ENCODE peak calls at places on chromosomes 5 and 9, in nine cellular contexts. One of them, this sample, is unnamed.

GRCh38 chr5:76625087-76625860 is 2.1 kb upstream of the F2RL2 start:
- DNase-seq in GM23248: no peak
- DNase-seq in fibroblast of lung: no peak
- DNase-seq in tibial artery: no peak
- DNase-seq in pancreas: no peak
- DNase-seq in PC-9: no peak
- DNase-seq in cardiac muscle cell: no peak
- DNase-seq in aorta: no peak
- DNase-seq in Karpas-422: no peak
- DNase-seq in this sample: no peak

GRCh38 chr5:72478684-72479083 is 28.5 kb downstream of the ZNF366 start:
- DNase-seq in cardiac muscle cell: no peak
- DNase-seq in Karpas-422: no peak
- DNase-seq in aorta: no peak
- DNase-seq in GM23248: peak; percentile 58
- DNase-seq in fibroblast of lung: peak; percentile 36
- DNase-seq in PC-9: no peak
- DNase-seq in pancreas: no peak
- DNase-seq in tibial artery: no peak
- DNase-seq in this sample: no peak

GRCh38 chr5:68450245-68450852 is 234.8 kb downstream of the PIK3R1 start:
- DNase-seq in tibial artery: no peak
- DNase-seq in aorta: no peak
- DNase-seq in PC-9: peak; percentile 28
- DNase-seq in cardiac muscle cell: no peak
- DNase-seq in GM23248: peak; percentile 26
- DNase-seq in pancreas: no peak
- DNase-seq in Karpas-422: no peak
- DNase-seq in fibroblast of lung: peak; percentile 72
- DNase-seq in this sample: no peak

GRCh38 chr9:131593255-131593820 is 48.0 kb downstream of the PRRT1B start:
- DNase-seq in tibial artery: no peak
- DNase-seq in cardiac muscle cell: no peak
- DNase-seq in aorta: no peak
- DNase-seq in PC-9: no peak
- DNase-seq in fibroblast of lung: peak; percentile 26
- DNase-seq in pancreas: no peak
- DNase-seq in GM23248: peak; percentile 38
- DNase-seq in Karpas-422: no peak
- DNase-seq in this sample: no peak

GRCh38 chr9:129624947-129625346 is 1.0 kb upstream of the NTMT1 start:
- DNase-seq in Karpas-422: peak; percentile 74
- DNase-seq in fibroblast of lung: no peak
- DNase-seq in pancreas: no peak
- DNase-seq in aorta: no peak
- DNase-seq in GM23248: no peak
- DNase-seq in tibial artery: no peak
- DNase-seq in cardiac muscle cell: no peak
- DNase-seq in PC-9: no peak
- DNase-seq in this sample: peak; percentile 78

GRCh38 chr9:137807721-137808703 is 69.6 kb upstream of the CACNA1B start:
- DNase-seq in Karpas-422: no peak
- DNase-seq in cardiac muscle cell: no peak
- DNase-seq in GM23248: no peak
- DNase-seq in tibial artery: no peak
- DNase-seq in pancreas: no peak
- DNase-seq in aorta: no peak
- DNase-seq in PC-9: no peak
- DNase-seq in fibroblast of lung: no peak
- DNase-seq in this sample: peak; percentile 22

GRCh38 chr5:5315068-5315835 is 107.2 kb upstream of the ICE1 start:
- DNase-seq in fibroblast of lung: no peak
- DNase-seq in PC-9: no peak
- DNase-seq in cardiac muscle cell: no peak
- DNase-seq in pancreas: no peak
- DNase-seq in GM23248: no peak
- DNase-seq in Karpas-422: no peak
- DNase-seq in tibial artery: no peak
- DNase-seq in aorta: no peak
- DNase-seq in this sample: no peak

GRCh38 chr5:147482426-147483196 is 27.3 kb downstream of the DPYSL3 start:
- DNase-seq in PC-9: no peak
- DNase-seq in tibial artery: no peak
- DNase-seq in Karpas-422: no peak
- DNase-seq in GM23248: peak; percentile 29
- DNase-seq in cardiac muscle cell: no peak
- DNase-seq in aorta: no peak
- DNase-seq in fibroblast of lung: no peak
- DNase-seq in pancreas: no peak
- DNase-seq in this sample: no peak

GRCh38 chr5:116834796-116835515 is 260.3 kb upstream of the SEMA6A start:
- DNase-seq in aorta: no peak
- DNase-seq in tibial artery: no peak
- DNase-seq in cardiac muscle cell: no peak
- DNase-seq in PC-9: no peak
- DNase-seq in pancreas: no peak
- DNase-seq in GM23248: no peak
- DNase-seq in fibroblast of lung: no peak
- DNase-seq in Karpas-422: no peak
- DNase-seq in this sample: no peak

GRCh38 chr5:174410716-174411512 is 313.5 kb upstream of the MSX2 start:
- DNase-seq in pancreas: no peak
- DNase-seq in PC-9: peak; percentile 6
- DNase-seq in fibroblast of lung: no peak
- DNase-seq in cardiac muscle cell: no peak
- DNase-seq in aorta: no peak
- DNase-seq in tibial artery: no peak
- DNase-seq in GM23248: peak; percentile 1
- DNase-seq in Karpas-422: no peak
- DNase-seq in this sample: no peak

GRCh38 chr9:35758475-35759050 is 4.5 kb upstream of the MSMP start:
- DNase-seq in aorta: no peak
- DNase-seq in GM23248: no peak
- DNase-seq in tibial artery: no peak
- DNase-seq in cardiac muscle cell: no peak
- DNase-seq in PC-9: no peak
- DNase-seq in pancreas: no peak
- DNase-seq in fibroblast of lung: peak; percentile 44
- DNase-seq in Karpas-422: no peak
- DNase-seq in this sample: no peak

GRCh38 chr5:108650997-108651396 is 96.7 kb upstream of the FER start:
- DNase-seq in PC-9: no peak
- DNase-seq in GM23248: peak; percentile 80
- DNase-seq in aorta: no peak
- DNase-seq in tibial artery: no peak
- DNase-seq in Karpas-422: no peak
- DNase-seq in pancreas: no peak
- DNase-seq in fibroblast of lung: peak; percentile 52
- DNase-seq in cardiac muscle cell: no peak
- DNase-seq in this sample: no peak

GRCh38 chr5:83471405-83472212 is at the start of gene VCAN:
- DNase-seq in tibial artery: peak; percentile 91
- DNase-seq in GM23248: peak; percentile 89
- DNase-seq in pancreas: peak; percentile 26
- DNase-seq in aorta: peak; percentile 87
- DNase-seq in fibroblast of lung: peak; percentile 90
- DNase-seq in PC-9: no peak
- DNase-seq in Karpas-422: no peak
- DNase-seq in cardiac muscle cell: peak; percentile 93
- DNase-seq in this sample: peak; percentile 23

GRCh38 chr9:114096041-114096511 is 3.0 kb downstream of the KIF12 start:
- DNase-seq in aorta: no peak
- DNase-seq in GM23248: no peak
- DNase-seq in Karpas-422: peak; percentile 63
- DNase-seq in PC-9: no peak
- DNase-seq in pancreas: no peak
- DNase-seq in fibroblast of lung: no peak
- DNase-seq in cardiac muscle cell: no peak
- DNase-seq in tibial artery: peak; percentile 37
- DNase-seq in this sample: no peak

GRCh38 chr5:39213437-39214207 is 5.7 kb downstream of the FYB1 start:
- DNase-seq in cardiac muscle cell: no peak
- DNase-seq in tibial artery: no peak
- DNase-seq in GM23248: no peak
- DNase-seq in PC-9: no peak
- DNase-seq in fibroblast of lung: no peak
- DNase-seq in pancreas: no peak
- DNase-seq in aorta: no peak
- DNase-seq in Karpas-422: no peak
- DNase-seq in this sample: peak; percentile 54

GRCh38 chr9:113471566-113471965 is 8.0 kb downstream of the RGS3 start:
- DNase-seq in PC-9: no peak
- DNase-seq in Karpas-422: peak; percentile 19
- DNase-seq in aorta: no peak
- DNase-seq in GM23248: no peak
- DNase-seq in tibial artery: no peak
- DNase-seq in fibroblast of lung: no peak
- DNase-seq in cardiac muscle cell: no peak
- DNase-seq in pancreas: no peak
- DNase-seq in this sample: no peak

GRCh38 chr9:33438926-33439511 is 8.4 kb downstream of the AQP3 start:
- DNase-seq in tibial artery: no peak
- DNase-seq in cardiac muscle cell: no peak
- DNase-seq in aorta: no peak
- DNase-seq in Karpas-422: no peak
- DNase-seq in fibroblast of lung: no peak
- DNase-seq in GM23248: no peak
- DNase-seq in pancreas: no peak
- DNase-seq in PC-9: no peak
- DNase-seq in this sample: no peak
- H3K27ac ChIP-seq in tibial artery: no peak overlapping the region
- H3K27ac ChIP-seq in cardiac muscle cell: no peak overlapping the region
- H3K27ac ChIP-seq in aorta: no peak overlapping the region
- H3K27ac ChIP-seq in Karpas-422: no peak overlapping the region
- H3K27ac ChIP-seq in fibroblast of lung: no peak overlapping the region
- H3K27ac ChIP-seq in GM23248: no peak overlapping the region
- H3K27ac ChIP-seq in pancreas: no peak overlapping the region
- H3K27ac ChIP-seq in PC-9: peak overlapping the region; percentile 34
- H3K27ac ChIP-seq in this sample: no peak overlapping the region

GRCh38 chr9:34380034-34380510 is 3.4 kb upstream of the MYORG start:
- DNase-seq in tibial artery: no peak
- DNase-seq in pancreas: no peak
- DNase-seq in GM23248: no peak
- DNase-seq in cardiac muscle cell: peak; percentile 32
- DNase-seq in aorta: no peak
- DNase-seq in Karpas-422: peak; percentile 57
- DNase-seq in fibroblast of lung: no peak
- DNase-seq in PC-9: peak; percentile 11
- DNase-seq in this sample: peak; percentile 42
- H3K4me3 ChIP-seq in tibial artery: peak overlapping the region; percentile 55
- H3K4me3 ChIP-seq in pancreas: no peak overlapping the region
- H3K4me3 ChIP-seq in GM23248: no peak overlapping the region
- H3K4me3 ChIP-seq in cardiac muscle cell: peak overlapping the region; percentile 25
- H3K4me3 ChIP-seq in aorta: no peak overlapping the region
- H3K4me3 ChIP-seq in Karpas-422: peak overlapping the region; percentile 68
- H3K4me3 ChIP-seq in fibroblast of lung: no peak overlapping the region
- H3K4me3 ChIP-seq in PC-9: peak overlapping the region; percentile 52
- H3K4me3 ChIP-seq in this sample: peak overlapping the region; percentile 58

GRCh38 chr5:6403416-6403815 is 25.1 kb upstream of the MED10 start:
- DNase-seq in PC-9: no peak
- DNase-seq in aorta: no peak
- DNase-seq in cardiac muscle cell: no peak
- DNase-seq in Karpas-422: no peak
- DNase-seq in tibial artery: no peak
- DNase-seq in GM23248: no peak
- DNase-seq in fibroblast of lung: no peak
- DNase-seq in pancreas: no peak
- DNase-seq in this sample: no peak
- H3K27me3 ChIP-seq in PC-9: peaks cover 58% of the 10 kb centered on the region
- H3K27me3 ChIP-seq in aorta: no peaks in the 10 kb centered on the region
- H3K27me3 ChIP-seq in cardiac muscle cell: no peaks in the 10 kb centered on the region
- H3K27me3 ChIP-seq in Karpas-422: no peaks in the 10 kb centered on the region
- H3K27me3 ChIP-seq in tibial artery: no peaks in the 10 kb centered on the region
- H3K27me3 ChIP-seq in GM23248: peaks cover 20% of the 10 kb centered on the region
- H3K27me3 ChIP-seq in fibroblast of lung: no peaks in the 10 kb centered on the region
- H3K27me3 ChIP-seq in pancreas: peaks cover 4% of the 10 kb centered on the region
- H3K27me3 ChIP-seq in this sample: no peaks in the 10 kb centered on the region

GRCh38 chr5:179324760-179325295 is 20.4 kb downstream of the ADAMTS2 start:
- DNase-seq in fibroblast of lung: no peak
- DNase-seq in pancreas: no peak
- DNase-seq in tibial artery: peak; percentile 53
- DNase-seq in Karpas-422: no peak
- DNase-seq in GM23248: no peak
- DNase-seq in aorta: peak; percentile 55
- DNase-seq in cardiac muscle cell: no peak
- DNase-seq in PC-9: no peak
- DNase-seq in this sample: no peak

GRCh38 chr5:179327026-179327735 is 18.1 kb downstream of the ADAMTS2 start:
- DNase-seq in cardiac muscle cell: no peak
- DNase-seq in pancreas: no peak
- DNase-seq in tibial artery: peak; percentile 60
- DNase-seq in PC-9: no peak
- DNase-seq in Karpas-422: no peak
- DNase-seq in aorta: peak; percentile 60
- DNase-seq in GM23248: no peak
- DNase-seq in fibroblast of lung: no peak
- DNase-seq in this sample: no peak

GRCh38 chr5:179326176-179326997 is 18.9 kb downstream of the ADAMTS2 start:
- DNase-seq in cardiac muscle cell: no peak
- DNase-seq in PC-9: no peak
- DNase-seq in aorta: peak; percentile 84
- DNase-seq in tibial artery: peak; percentile 90
- DNase-seq in Karpas-422: no peak
- DNase-seq in fibroblast of lung: peak; percentile 78
- DNase-seq in GM23248: peak; percentile 85
- DNase-seq in pancreas: no peak
- DNase-seq in this sample: no peak

GRCh38 chr5:179323026-179323571 is 22.2 kb downstream of the ADAMTS2 start:
- DNase-seq in PC-9: no peak
- DNase-seq in tibial artery: no peak
- DNase-seq in GM23248: no peak
- DNase-seq in Karpas-422: no peak
- DNase-seq in fibroblast of lung: no peak
- DNase-seq in pancreas: no peak
- DNase-seq in aorta: peak; percentile 67
- DNase-seq in cardiac muscle cell: no peak
- DNase-seq in this sample: no peak

DNA sequence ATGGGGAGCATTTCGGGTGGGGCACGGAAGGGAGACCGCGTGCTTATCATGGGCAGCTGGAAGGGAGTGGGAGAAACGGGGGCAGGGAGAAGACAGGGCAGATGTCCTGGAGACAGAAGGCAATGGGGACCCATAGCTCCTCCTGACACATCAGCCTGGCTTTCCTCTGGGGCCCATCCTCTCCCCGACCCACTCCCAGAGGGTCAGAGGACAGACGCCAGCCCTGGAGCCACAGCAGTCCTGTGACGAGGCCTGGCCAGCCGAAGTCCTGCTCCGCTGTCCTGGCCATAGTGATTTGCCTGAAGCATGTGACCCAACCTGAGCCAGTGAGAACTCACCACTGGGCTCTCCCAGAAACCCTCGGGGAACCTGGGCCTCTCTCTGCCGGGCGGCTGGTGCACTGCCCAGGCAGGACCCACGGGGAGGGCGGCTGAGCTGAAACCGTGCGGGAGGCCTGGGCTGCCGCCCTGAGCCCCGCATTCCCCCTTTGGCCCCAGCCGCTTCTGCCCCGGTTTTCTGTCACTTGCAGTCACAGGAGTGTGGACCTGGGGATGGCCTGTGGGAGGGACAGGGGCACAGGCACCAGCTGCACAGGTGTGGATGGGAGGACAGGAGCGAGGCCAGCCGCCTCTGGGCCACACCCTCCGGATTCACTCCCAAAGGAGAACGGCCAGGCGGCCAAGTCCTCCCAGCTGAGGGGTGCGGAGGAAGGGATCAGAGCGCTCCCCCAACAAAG is 19.8 kb downstream of the ADAMTS2 start:
- DNase-seq in cardiac muscle cell: no peak
- DNase-seq in Karpas-422: no peak
- DNase-seq in aorta: peak; percentile 74
- DNase-seq in pancreas: no peak
- DNase-seq in fibroblast of lung: no peak
- DNase-seq in GM23248: no peak
- DNase-seq in tibial artery: peak; percentile 68
- DNase-seq in PC-9: no peak
- DNase-seq in this sample: no peak
- H3K27ac ChIP-seq in cardiac muscle cell: no peak overlapping the region
- H3K27ac ChIP-seq in Karpas-422: no peak overlapping the region
- H3K27ac ChIP-seq in aorta: no peak overlapping the region
- H3K27ac ChIP-seq in pancreas: no peak overlapping the region
- H3K27ac ChIP-seq in fibroblast of lung: no peak overlapping the region
- H3K27ac ChIP-seq in GM23248: peak overlapping the region; percentile 64
- H3K27ac ChIP-seq in tibial artery: peak overlapping the region; percentile 61
- H3K27ac ChIP-seq in PC-9: no peak overlapping the region
- H3K27ac ChIP-seq in this sample: no peak overlapping the region

This sample was measured in naive thymus-derived CD4-positive, alpha-beta T cell.